ENCODE peak calls at places on chromosomes 7 and 10, in five cellular contexts. One of them, this sample, is unnamed.

GRCh38 chr10:58436071-58436470 is 50.9 kb downstream of the TFAM start:
- DNase-seq in mammary epithelial cell: peak; percentile 91
- DNase-seq in upper lobe of right lung: no peak
- DNase-seq in heart right ventricle: no peak
- DNase-seq in GM23248: no peak
- DNase-seq in this sample: no peak

GRCh38 chr10:7960108-7960507 is 94.4 kb upstream of the GATA3 start:
- DNase-seq in upper lobe of right lung: no peak
- DNase-seq in GM23248: no peak
- DNase-seq in mammary epithelial cell: no peak
- DNase-seq in heart right ventricle: no peak
- DNase-seq in this sample: no peak

GRCh38 chr10:114392112-114392835 is 12.0 kb downstream of the AFAP1L2 start:
- DNase-seq in GM23248: no peak
- DNase-seq in heart right ventricle: no peak
- DNase-seq in mammary epithelial cell: no peak
- DNase-seq in upper lobe of right lung: no peak
- DNase-seq in this sample: no peak

GRCh38 chr10:108783897-108784296 is 1139.4 kb downstream of the XPNPEP1 start:
- DNase-seq in heart right ventricle: no peak
- DNase-seq in mammary epithelial cell: peak; percentile 27
- DNase-seq in upper lobe of right lung: no peak
- DNase-seq in GM23248: peak; percentile 68
- DNase-seq in this sample: no peak

GRCh38 chr10:45063605-45064231 is 63.0 kb downstream of the ZNF22 start:
- DNase-seq in heart right ventricle: no peak
- DNase-seq in mammary epithelial cell: peak; percentile 83
- DNase-seq in GM23248: no peak
- DNase-seq in upper lobe of right lung: no peak
- DNase-seq in this sample: no peak

GRCh38 chr7:24521917-24522583 is 51.2 kb upstream of the PALS2 start:
- DNase-seq in GM23248: no peak
- DNase-seq in mammary epithelial cell: no peak
- DNase-seq in upper lobe of right lung: no peak
- DNase-seq in heart right ventricle: no peak
- DNase-seq in this sample: no peak

GRCh38 chr10:121886997-121887622 is 40.7 kb downstream of the ATE1 start:
- DNase-seq in GM23248: peak; percentile 72
- DNase-seq in heart right ventricle: peak; percentile 51
- DNase-seq in upper lobe of right lung: no peak
- DNase-seq in mammary epithelial cell: peak; percentile 51
- DNase-seq in this sample: no peak

GRCh38 chr10:50851884-50852671 is 33.3 kb downstream of the A1CF start:
- DNase-seq in mammary epithelial cell: no peak
- DNase-seq in upper lobe of right lung: no peak
- DNase-seq in GM23248: no peak
- DNase-seq in heart right ventricle: no peak
- DNase-seq in this sample: no peak

GRCh38 chr10:12418000-12418399 is 68.7 kb downstream of the CAMK1D start:
- DNase-seq in heart right ventricle: no peak
- DNase-seq in upper lobe of right lung: peak; percentile 19
- DNase-seq in GM23248: peak; percentile 74
- DNase-seq in mammary epithelial cell: no peak
- DNase-seq in this sample: no peak

GRCh38 chr10:61465807-61466425 is 12.7 kb upstream of the TMEM26 start:
- DNase-seq in upper lobe of right lung: no peak
- DNase-seq in heart right ventricle: no peak
- DNase-seq in GM23248: peak; percentile 62
- DNase-seq in mammary epithelial cell: no peak
- DNase-seq in this sample: no peak

GRCh38 chr7:84912993-84913635 is 273.7 kb downstream of the SEMA3D start:
- DNase-seq in heart right ventricle: no peak
- DNase-seq in upper lobe of right lung: no peak
- DNase-seq in mammary epithelial cell: no peak
- DNase-seq in GM23248: peak; percentile 25
- DNase-seq in this sample: no peak

GRCh38 chr7:154929006-154929726 is 73.8 kb downstream of the PAXIP1 start:
- DNase-seq in heart right ventricle: no peak
- DNase-seq in mammary epithelial cell: peak; percentile 27
- DNase-seq in GM23248: no peak
- DNase-seq in upper lobe of right lung: no peak
- DNase-seq in this sample: peak; percentile 79

GRCh38 chr7:11607676-11608075 is 224.3 kb downstream of the THSD7A start:
- DNase-seq in mammary epithelial cell: no peak
- DNase-seq in heart right ventricle: peak; percentile 37
- DNase-seq in GM23248: no peak
- DNase-seq in upper lobe of right lung: no peak
- DNase-seq in this sample: no peak

GRCh38 chr10:119401671-119402395 is 140.7 kb downstream of the RGS10 start:
- DNase-seq in upper lobe of right lung: no peak
- DNase-seq in heart right ventricle: peak; percentile 82
- DNase-seq in mammary epithelial cell: peak; percentile 77
- DNase-seq in GM23248: peak; percentile 98
- DNase-seq in this sample: no peak

GRCh38 chr7:74475243-74475986 is 21.7 kb downstream of the GTF2IRD1 start:
- DNase-seq in heart right ventricle: no peak
- DNase-seq in GM23248: no peak
- DNase-seq in mammary epithelial cell: no peak
- DNase-seq in upper lobe of right lung: peak; percentile 78
- DNase-seq in this sample: no peak

GRCh38 chr7:134547738-134548054 is 1.2 kb upstream of the AKR1B15 start:
- DNase-seq in upper lobe of right lung: peak; percentile 76
- DNase-seq in GM23248: peak; percentile 86
- DNase-seq in heart right ventricle: peak; percentile 62
- DNase-seq in mammary epithelial cell: no peak
- DNase-seq in this sample: no peak

GRCh38 chr7:155356323-155357105 is 58.8 kb downstream of the INSIG1 start:
- DNase-seq in mammary epithelial cell: peak; percentile 20
- DNase-seq in upper lobe of right lung: peak; percentile 10
- DNase-seq in heart right ventricle: no peak
- DNase-seq in GM23248: peak; percentile 26
- DNase-seq in this sample: peak; percentile 49

GRCh38 chr10:122286872-122287271 is 15.8 kb downstream of the BTBD16 start:
- DNase-seq in heart right ventricle: peak; percentile 51
- DNase-seq in GM23248: peak; percentile 91
- DNase-seq in mammary epithelial cell: no peak
- DNase-seq in upper lobe of right lung: no peak
- DNase-seq in this sample: no peak

GRCh38 chr10:78803710-78804109 is 265.1 kb upstream of the ZMIZ1 start:
- DNase-seq in GM23248: no peak
- DNase-seq in heart right ventricle: no peak
- DNase-seq in upper lobe of right lung: no peak
- DNase-seq in mammary epithelial cell: no peak
- DNase-seq in this sample: no peak
- H3K27ac ChIP-seq in GM23248: no peak overlapping the region
- H3K27ac ChIP-seq in heart right ventricle: peak overlapping the region; percentile 74
- H3K27ac ChIP-seq in upper lobe of right lung: peak overlapping the region; percentile 55
- H3K27ac ChIP-seq in mammary epithelial cell: no peak overlapping the region
- H3K27ac ChIP-seq in this sample: no peak overlapping the region

GRCh38 chr7:12768948-12769347 is 81.5 kb downstream of the ARL4A start:
- DNase-seq in mammary epithelial cell: no peak
- DNase-seq in upper lobe of right lung: no peak
- DNase-seq in heart right ventricle: no peak
- DNase-seq in GM23248: no peak
- DNase-seq in this sample: no peak

GRCh38 chr7:12770227-12770975 is 83.0 kb downstream of the ARL4A start:
- DNase-seq in heart right ventricle: peak; percentile 19
- DNase-seq in mammary epithelial cell: no peak
- DNase-seq in GM23248: no peak
- DNase-seq in upper lobe of right lung: no peak
- DNase-seq in this sample: no peak

GRCh38 chr7:12772768-12773167 is 85.3 kb downstream of the ARL4A start:
- DNase-seq in heart right ventricle: no peak
- DNase-seq in GM23248: no peak
- DNase-seq in mammary epithelial cell: no peak
- DNase-seq in upper lobe of right lung: no peak
- DNase-seq in this sample: no peak

GRCh38 chr7:12769464-12769863 is 82.0 kb downstream of the ARL4A start:
- DNase-seq in mammary epithelial cell: no peak
- DNase-seq in GM23248: peak; percentile 46
- DNase-seq in heart right ventricle: no peak
- DNase-seq in upper lobe of right lung: no peak
- DNase-seq in this sample: no peak

GRCh38 chr7:12771378-12771877 is 84.0 kb downstream of the ARL4A start:
- DNase-seq in GM23248: peak; percentile 33
- DNase-seq in heart right ventricle: peak; percentile 44
- DNase-seq in mammary epithelial cell: peak; percentile 6
- DNase-seq in upper lobe of right lung: no peak
- DNase-seq in this sample: no peak
- H3K4me3 ChIP-seq in GM23248: peak overlapping the region; percentile 55
- H3K4me3 ChIP-seq in heart right ventricle: no peak overlapping the region
- H3K4me3 ChIP-seq in mammary epithelial cell: no peak overlapping the region
- H3K4me3 ChIP-seq in upper lobe of right lung: no peak overlapping the region
- H3K4me3 ChIP-seq in this sample: no peak overlapping the region

GRCh38 chr10:29876008-29876555 is 183.3 kb downstream of the JCAD start:
- DNase-seq in upper lobe of right lung: no peak
- DNase-seq in mammary epithelial cell: no peak
- DNase-seq in heart right ventricle: no peak
- DNase-seq in GM23248: no peak
- DNase-seq in this sample: no peak

GRCh38 chr10:29879862-29880261 is 179.5 kb downstream of the JCAD start:
- DNase-seq in upper lobe of right lung: no peak
- DNase-seq in heart right ventricle: no peak
- DNase-seq in mammary epithelial cell: no peak
- DNase-seq in GM23248: no peak
- DNase-seq in this sample: no peak

GRCh38 chr10:29880856-29881255 is 178.5 kb downstream of the JCAD start:
- DNase-seq in upper lobe of right lung: no peak
- DNase-seq in mammary epithelial cell: no peak
- DNase-seq in GM23248: no peak
- DNase-seq in heart right ventricle: no peak
- DNase-seq in this sample: no peak

GRCh38 chr10:29878492-29878891 is 180.9 kb downstream of the JCAD start:
- DNase-seq in heart right ventricle: no peak
- DNase-seq in GM23248: no peak
- DNase-seq in mammary epithelial cell: no peak
- DNase-seq in upper lobe of right lung: no peak
- DNase-seq in this sample: no peak

GRCh38 chr10:29877798-29878491 is 181.4 kb downstream of the JCAD start:
- DNase-seq in upper lobe of right lung: no peak
- DNase-seq in mammary epithelial cell: no peak
- DNase-seq in GM23248: no peak
- DNase-seq in heart right ventricle: peak; percentile 54
- DNase-seq in this sample: no peak
- H3K27ac ChIP-seq in upper lobe of right lung: no peak overlapping the region
- H3K27ac ChIP-seq in mammary epithelial cell: no peak overlapping the region
- H3K27ac ChIP-seq in GM23248: no peak overlapping the region
- H3K27ac ChIP-seq in heart right ventricle: peak overlapping the region; percentile 49
- H3K27ac ChIP-seq in this sample: no peak overlapping the region

DNA sequence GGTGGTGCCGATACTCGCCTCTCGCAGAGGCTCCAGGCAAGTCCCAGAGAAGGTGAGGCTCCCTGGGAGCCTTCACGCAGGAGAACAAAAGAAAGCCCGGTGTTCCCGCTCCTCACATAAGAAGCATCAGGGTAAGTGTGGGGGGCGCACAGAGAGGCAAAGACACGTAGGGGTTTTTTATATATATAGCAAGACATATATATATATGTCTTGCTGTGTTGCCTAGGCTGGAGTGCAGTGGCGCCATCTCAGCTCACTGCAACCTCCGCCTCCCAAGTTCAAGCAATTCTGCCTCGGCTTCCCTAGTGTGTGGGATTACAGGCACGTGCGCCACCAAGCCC is 61.3 kb downstream of the PDIA4 start:
- DNase-seq in heart right ventricle: no peak
- DNase-seq in mammary epithelial cell: no peak
- DNase-seq in GM23248: no peak
- DNase-seq in upper lobe of right lung: no peak
- DNase-seq in this sample: no peak
- H3K4me3 ChIP-seq in heart right ventricle: no peak overlapping the region
- H3K4me3 ChIP-seq in mammary epithelial cell: no peak overlapping the region
- H3K4me3 ChIP-seq in GM23248: peak overlapping the region; percentile 65
- H3K4me3 ChIP-seq in upper lobe of right lung: peak overlapping the region; percentile 44
- H3K4me3 ChIP-seq in this sample: peak overlapping the region; percentile 39

DNA sequence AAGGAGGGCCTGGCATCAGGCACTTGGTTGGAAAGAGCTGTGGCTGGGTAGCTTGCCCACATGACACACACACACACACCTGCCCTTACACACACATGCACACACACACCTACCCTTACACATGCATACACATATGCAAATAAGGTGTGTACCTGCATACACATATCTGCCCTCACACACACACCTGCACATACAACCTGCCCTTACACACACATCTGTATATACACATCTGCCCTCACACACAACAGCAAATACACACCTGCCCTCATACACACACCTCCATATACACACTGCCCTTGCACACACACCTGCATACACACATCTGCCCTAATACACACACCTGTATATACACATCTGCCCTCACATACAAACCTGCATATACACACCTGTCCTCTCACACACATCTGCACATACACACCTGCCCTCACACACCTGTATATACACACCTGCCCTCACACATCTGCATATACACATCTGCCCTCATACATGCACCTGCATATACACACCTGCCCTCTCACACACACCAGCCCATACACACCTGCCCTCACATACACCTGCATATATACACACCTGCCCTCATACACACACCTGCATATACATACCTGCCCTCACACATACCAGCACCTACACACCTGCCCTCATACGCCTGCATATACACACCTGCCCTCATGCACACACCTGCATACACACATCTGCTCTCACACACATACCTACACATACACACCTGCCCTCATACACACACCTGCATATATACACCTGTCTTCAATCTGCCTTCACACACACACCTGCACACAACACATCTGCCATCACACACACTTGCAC is 82.9 kb downstream of the GRID1 start:
- DNase-seq in heart right ventricle: no peak
- DNase-seq in upper lobe of right lung: no peak
- DNase-seq in GM23248: no peak
- DNase-seq in mammary epithelial cell: no peak
- DNase-seq in this sample: no peak
- H3K27ac ChIP-seq in heart right ventricle: no peak overlapping the region
- H3K27ac ChIP-seq in upper lobe of right lung: no peak overlapping the region
- H3K27ac ChIP-seq in GM23248: no peak overlapping the region
- H3K27ac ChIP-seq in mammary epithelial cell: no peak overlapping the region
- H3K27ac ChIP-seq in this sample: no peak overlapping the region

GRCh38 chr10:75653761-75654160 is 222.3 kb downstream of the LRMDA start:
- DNase-seq in heart right ventricle: no peak
- DNase-seq in upper lobe of right lung: no peak
- DNase-seq in GM23248: no peak
- DNase-seq in mammary epithelial cell: no peak
- DNase-seq in this sample: no peak
- H3K4me3 ChIP-seq in heart right ventricle: no peak overlapping the region
- H3K4me3 ChIP-seq in upper lobe of right lung: no peak overlapping the region
- H3K4me3 ChIP-seq in GM23248: no peak overlapping the region
- H3K4me3 ChIP-seq in mammary epithelial cell: no peak overlapping the region
- H3K4me3 ChIP-seq in this sample: no peak overlapping the region

GRCh38 chr7:147833549-147833948 is 757.0 kb upstream of the C7orf33 start:
- DNase-seq in GM23248: no peak
- DNase-seq in heart right ventricle: no peak
- DNase-seq in upper lobe of right lung: no peak
- DNase-seq in mammary epithelial cell: no peak
- DNase-seq in this sample: no peak
- H3K27ac ChIP-seq in GM23248: no peak overlapping the region
- H3K27ac ChIP-seq in heart right ventricle: no peak overlapping the region
- H3K27ac ChIP-seq in upper lobe of right lung: no peak overlapping the region
- H3K27ac ChIP-seq in mammary epithelial cell: no peak overlapping the region
- H3K27ac ChIP-seq in this sample: no peak overlapping the region